ENCODE peak calls at places on chromosomes 1 and 21, in four cellular contexts. I, C, Y and T are unnamed samples.

GRCh38 chr1:56577859-56578663 is 1.3 kb downstream of the PLPP3 start:
- DNase-seq in I (peak), C (peak), Y (peak), T (no peak)

GRCh38 chr1:223815865-223816264 is 29.9 kb downstream of the TP53BP2 start:
- DNase-seq in I (no peak), C (no peak), Y (no peak), T (no peak)

GRCh38 chr1:59026472-59026948 is 242.7 kb upstream of the JUN start:
- DNase-seq in I (no peak), C (no peak), Y (no peak), T (peak)

GRCh38 chr1:18511469-18511997 is 30.8 kb downstream of the KLHDC7A start:
- DNase-seq in I (peak), C (no peak), Y (no peak), T (no peak)

GRCh38 chr21:37478821-37479220 is 112.2 kb downstream of the DYRK1A start:
- DNase-seq in I (no peak), C (no peak), Y (no peak), T (no peak)

GRCh38 chr1:56000424-56000823 is 578.9 kb downstream of the PLPP3 start:
- DNase-seq in I (no peak), C (no peak), Y (no peak), T (no peak)

GRCh38 chr1:203282720-203283542 is 22.4 kb upstream of the BTG2 start:
- DNase-seq in I (no peak), C (no peak), Y (peak), T (no peak)

GRCh38 chr1:30469426-30469825 is 254.0 kb downstream of the MATN1 start:
- DNase-seq in I (no peak), C (no peak), Y (no peak), T (no peak)

GRCh38 chr1:8858112-8858668 is 20.3 kb downstream of the ENO1 start:
- DNase-seq in I (no peak), C (no peak), Y (no peak), T (peak)

GRCh38 chr1:65813956-65814355 is 21.3 kb downstream of the PDE4B start:
- DNase-seq in I (no peak), C (no peak), Y (peak), T (no peak)

GRCh38 chr1:173333581-173333980 is 126.5 kb upstream of the TNFSF4 start:
- DNase-seq in I (no peak), C (no peak), Y (no peak), T (no peak)

GRCh38 chr1:44616284-44616990 is 57.8 kb downstream of the TMEM53 start:
- DNase-seq in I (no peak), C (no peak), Y (no peak), T (no peak)

GRCh38 chr1:29511436-29511835 is 275.1 kb downstream of the PTPRU start:
- DNase-seq in I (no peak), C (no peak), Y (no peak), T (no peak)

GRCh38 chr1:8201331-8201861 is 116.5 kb upstream of the SLC45A1 start:
- DNase-seq in I (peak), C (no peak), Y (no peak), T (no peak)

GRCh38 chr1:78176448-78176847 is 130.7 kb downstream of the GIPC2 start:
- DNase-seq in I (peak), C (no peak), Y (no peak), T (peak)

GRCh38 chr1:177183801-177184200 is 13.0 kb downstream of the BRINP2 start:
- DNase-seq in I (no peak), C (no peak), Y (no peak), T (no peak)

GRCh38 chr1:183365676-183366075 is 52.5 kb downstream of the NMNAT2 start:
- DNase-seq in I (no peak), C (no peak), Y (peak), T (no peak)

GRCh38 chr1:116874622-116875277 is 35.0 kb upstream of the PTGFRN start:
- DNase-seq in I (no peak), C (no peak), Y (no peak), T (no peak)

GRCh38 chr21:15015622-15016471 is 49.0 kb downstream of the NRIP1 start:
- DNase-seq in I (no peak), C (no peak), Y (no peak), T (peak)

GRCh38 chr1:14827870-14828269 is 229.4 kb downstream of the KAZN start:
- DNase-seq in I (no peak), C (no peak), Y (no peak), T (no peak)

GRCh38 chr1:2304282-2304681 is 76.2 kb downstream of the SKI start:
- DNase-seq in I (no peak), C (no peak), Y (no peak), T (no peak)

GRCh38 chr1:98792123-98792522 is 130.6 kb downstream of the SNX7 start:
- DNase-seq in I (no peak), C (no peak), Y (no peak), T (no peak)

GRCh38 chr1:217230412-217230811 is 400.5 kb downstream of the GPATCH2 start:
- DNase-seq in I (no peak), C (no peak), Y (no peak), T (no peak)

GRCh38 chr1:245383396-245384330 is 228.9 kb downstream of the KIF26B start:
- DNase-seq in I (no peak), C (no peak), Y (no peak), T (no peak)

GRCh38 chr1:212908971-212909370 is 41.4 kb upstream of the VASH2 start:
- DNase-seq in I (no peak), C (no peak), Y (no peak), T (no peak)

GRCh38 chr1:16324456-16324890 is 27.8 kb downstream of the FBXO42 start:
- DNase-seq in I (no peak), C (no peak), Y (peak), T (peak)

GRCh38 chr1:214739621-214740238 is 136.7 kb downstream of the CENPF start:
- DNase-seq in I (no peak), C (no peak), Y (no peak), T (no peak)

GRCh38 chr21:29403291-29403690 is 104.6 kb downstream of the BACH1 start:
- DNase-seq in I (no peak), C (no peak), Y (no peak), T (peak)

GRCh38 chr1:39294531-39294930 is 90.0 kb downstream of the MACF1 start:
- DNase-seq in I (no peak), C (no peak), Y (no peak), T (no peak)
- H3K4me3 ChIP-seq in I (no peak), C (no peak), Y (no peak), T (no peak)

DNA sequence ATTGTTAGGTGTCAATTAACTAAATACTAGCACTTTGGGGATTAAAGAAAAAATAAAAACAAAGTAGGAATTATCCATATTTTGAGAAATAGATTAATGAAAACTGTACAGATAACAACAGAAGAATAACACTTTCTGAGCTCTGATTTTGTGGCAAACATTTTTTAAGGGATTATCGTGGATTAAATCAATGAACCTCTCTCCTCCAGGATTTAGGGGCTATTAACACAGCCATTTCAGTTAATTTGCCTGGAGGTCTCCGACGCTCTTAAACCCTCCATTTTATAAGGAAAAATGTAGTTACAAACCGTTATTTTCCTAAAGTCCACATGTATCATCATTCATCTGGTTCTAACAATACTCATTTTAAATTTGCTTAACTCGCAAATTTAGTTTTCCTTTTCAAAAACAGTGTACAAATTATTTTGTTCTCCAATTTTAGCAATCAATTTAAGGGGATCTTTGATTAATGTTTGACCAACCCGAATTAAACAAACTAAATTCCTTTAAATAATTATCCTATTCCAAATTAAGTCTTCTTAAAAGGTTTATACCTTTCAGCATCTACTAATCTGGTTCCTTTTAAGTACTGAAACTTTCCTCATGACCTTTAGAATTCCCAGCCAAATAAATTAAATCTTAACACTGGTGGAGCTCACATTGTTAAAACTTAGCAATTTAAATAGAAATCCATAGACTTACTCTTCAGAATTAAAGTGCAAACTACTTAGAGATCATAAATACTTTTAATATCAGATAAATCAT is 30.7 kb upstream of the RNF187 start:
- DNase-seq in I (no peak), C (no peak), Y (no peak), T (no peak)
- H3K4me3 ChIP-seq in I (peak), C (peak), Y (no peak), T (peak)

DNA sequence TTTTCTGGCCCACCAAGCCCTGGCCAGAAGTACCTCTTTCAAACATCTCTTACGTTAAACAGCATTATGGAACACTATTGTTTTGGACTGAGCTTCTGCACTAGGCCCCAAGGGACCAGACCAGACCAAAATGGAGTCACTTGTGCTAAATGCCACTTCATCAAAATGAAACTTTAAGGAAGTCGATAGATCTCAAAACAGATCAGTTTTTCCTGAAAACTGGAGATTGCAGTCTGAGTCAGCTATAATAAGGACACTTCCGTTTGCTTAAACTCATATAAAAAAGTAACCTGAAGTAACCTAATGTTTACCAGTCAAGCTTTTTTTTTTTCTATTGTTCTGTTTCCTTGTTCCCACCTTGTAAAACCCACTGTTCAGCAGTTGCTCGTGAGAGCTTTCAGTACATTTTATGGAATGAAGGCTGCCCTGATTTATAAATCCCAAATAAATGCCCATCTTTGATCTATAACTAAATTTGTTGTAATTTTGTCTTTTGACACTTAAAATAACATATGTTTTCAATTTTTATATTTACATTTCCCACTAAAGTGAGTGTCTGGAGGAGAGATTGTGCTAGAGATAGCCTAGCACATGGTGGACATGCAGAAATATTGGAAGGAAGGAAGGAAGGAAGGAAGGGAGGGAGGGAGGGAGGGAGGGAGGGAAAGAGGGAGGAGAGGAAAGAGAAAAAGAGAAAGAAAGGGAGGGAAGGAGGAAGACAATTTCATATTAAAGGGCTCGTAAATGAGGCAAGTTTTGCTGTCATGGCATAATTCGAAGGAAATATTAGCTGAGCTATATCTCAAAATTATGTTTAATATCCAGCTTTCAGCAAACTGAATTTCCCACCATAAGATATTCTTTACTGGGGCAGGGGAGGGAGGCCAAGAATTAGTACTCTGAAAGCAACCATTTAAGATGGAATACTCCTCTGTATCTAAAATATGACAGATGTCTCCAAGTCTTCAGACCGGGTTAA is 77.0 kb upstream of the CXADR start:
- DNase-seq in I (no peak), C (no peak), Y (no peak), T (no peak)
- H3K4me3 ChIP-seq in I (no peak), C (no peak), Y (no peak), T (no peak)

GRCh38 chr21:18970416-18970815 is 566.8 kb upstream of the TMPRSS15 start:
- DNase-seq in I (no peak), C (no peak), Y (no peak), T (no peak)

DNA sequence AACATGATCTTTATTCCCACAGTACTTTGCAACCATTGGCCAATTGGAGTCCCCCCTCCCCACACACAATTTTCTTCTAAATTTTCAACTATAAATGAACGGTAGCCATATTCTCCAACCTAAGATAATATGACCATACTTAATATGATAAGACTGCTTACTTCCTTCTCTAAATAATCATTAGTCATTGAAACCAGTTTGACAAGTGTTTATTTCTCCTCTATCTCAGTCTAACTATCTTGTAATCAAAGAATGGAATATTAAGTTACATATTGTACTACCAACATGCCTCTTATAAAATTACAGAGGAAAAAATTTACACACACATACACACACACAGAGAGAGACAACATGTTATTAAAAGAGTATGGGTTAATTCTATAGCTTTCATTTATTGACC is 567.4 kb upstream of the TMPRSS15 start:
- DNase-seq in I (no peak), C (no peak), Y (no peak), T (no peak)
- H3K4me3 ChIP-seq in I (no peak), C (no peak), Y (no peak), T (no peak)